ENCODE peak calls at places on chromosomes 3 and 15, in nine cellular contexts. Y is GM12892, P is stomach, B is breast epithelium, G is NB4, R is endothelial cell of umbilical vein, O is HCT116, E is uterus, N is transverse colon. S is an unnamed sample.

GRCh38 chr15:89958107-89958805 is 42.9 kb upstream of the ZNF710 start:
- DNase-seq in Y (no peak), P (peak; percentile 77), B (peak; percentile 70), G (no peak), R (no peak), O (no peak), E (no peak), N (peak; percentile 65), S (no peak)

GRCh38 chr3:38566215-38566528 is 70.0 kb downstream of the EXOG start:
- DNase-seq in Y (no peak), P (no peak), B (no peak), G (no peak), R (no peak), O (no peak), E (no peak), N (no peak), S (no peak)

GRCh38 chr15:84955089-84955848 is 26.4 kb upstream of the PDE8A start:
- DNase-seq in Y (no peak), P (peak; percentile 77), B (peak; percentile 50), G (peak; percentile 32), R (peak; percentile 84), O (peak; percentile 67), E (peak; percentile 75), N (peak; percentile 78), S (peak; percentile 30)

GRCh38 chr15:29141908-29142747 is 127.5 kb downstream of the NSMCE3 start:
- DNase-seq in Y (no peak), P (no peak), B (peak; percentile 68), G (no peak), R (no peak), O (no peak), E (no peak), N (peak; percentile 17), S (no peak)

GRCh38 chr3:152185941-152186630 is 82.6 kb upstream of the MBNL1 start:
- DNase-seq in Y (no peak), P (no peak), B (no peak), G (no peak), R (no peak), O (no peak), E (no peak), N (no peak), S (no peak)

GRCh38 chr15:70463453-70463834 is 299.9 kb downstream of the UACA start:
- DNase-seq in Y (no peak), P (no peak), B (no peak), G (peak; percentile 77), R (no peak), O (no peak), E (no peak), N (no peak), S (no peak)

GRCh38 chr3:110886514-110886913 is 185.1 kb upstream of the NECTIN3 start:
- DNase-seq in Y (no peak), P (no peak), B (no peak), G (no peak), R (no peak), O (no peak), E (no peak), N (no peak), S (no peak)

GRCh38 chr3:99962703-99963102 is 145.0 kb downstream of the CMSS1 start:
- DNase-seq in Y (no peak), P (no peak), B (no peak), G (no peak), R (no peak), O (no peak), E (no peak), N (no peak), S (no peak)

GRCh38 chr3:74605437-74605836 is 9.0 kb downstream of the CNTN3 start:
- DNase-seq in Y (no peak), P (no peak), B (no peak), G (no peak), R (no peak), O (no peak), E (no peak), N (no peak), S (no peak)

GRCh38 chr3:178966299-178967183 is 105.1 kb downstream of the ZMAT3 start:
- DNase-seq in Y (no peak), P (no peak), B (no peak), G (peak; percentile 25), R (peak; percentile 72), O (peak; percentile 29), E (no peak), N (no peak), S (peak; percentile 9)

GRCh38 chr15:91704343-91704742 is 149.2 kb upstream of the SLCO3A1 start:
- DNase-seq in Y (no peak), P (peak; percentile 86), B (no peak), G (no peak), R (no peak), O (no peak), E (no peak), N (peak; percentile 32), S (no peak)

GRCh38 chr3:75631541-75631940 is 32.6 kb upstream of the FRG2C start:
- DNase-seq in Y (no peak), P (no peak), B (no peak), G (no peak), R (no peak), O (no peak), E (no peak), N (no peak), S (no peak)

GRCh38 chr3:166472015-166472414 is 634.8 kb upstream of the BCHE start:
- DNase-seq in Y (no peak), P (no peak), B (no peak), G (no peak), R (no peak), O (no peak), E (no peak), N (no peak), S (no peak)

GRCh38 chr3:67957268-67957667 is 302.9 kb upstream of the SUCLG2 start:
- DNase-seq in Y (no peak), P (no peak), B (no peak), G (no peak), R (no peak), O (no peak), E (no peak), N (no peak), S (no peak)

GRCh38 chr3:142929109-142929508 is 34.4 kb downstream of the PAQR9 start:
- DNase-seq in Y (no peak), P (peak; percentile 53), B (no peak), G (peak; percentile 70), R (peak; percentile 21), O (peak; percentile 62), E (no peak), N (peak; percentile 65), S (peak; percentile 51)

GRCh38 chr3:129410971-129411370 is 17.5 kb downstream of the EFCAB12 start:
- DNase-seq in Y (no peak), P (no peak), B (no peak), G (no peak), R (no peak), O (no peak), E (no peak), N (no peak), S (no peak)

GRCh38 chr15:31379577-31379976 is 52.9 kb downstream of the KLF13 start:
- DNase-seq in Y (no peak), P (no peak), B (no peak), G (no peak), R (no peak), O (no peak), E (no peak), N (no peak), S (no peak)

GRCh38 chr15:31379042-31379441 is 52.4 kb downstream of the KLF13 start:
- DNase-seq in Y (no peak), P (no peak), B (no peak), G (no peak), R (no peak), O (no peak), E (no peak), N (no peak), S (no peak)

GRCh38 chr15:31376511-31376910 is 49.9 kb downstream of the KLF13 start:
- DNase-seq in Y (no peak), P (no peak), B (no peak), G (no peak), R (no peak), O (no peak), E (no peak), N (peak; percentile 57), S (no peak)

GRCh38 chr15:31377030-31377429 is 50.4 kb downstream of the KLF13 start:
- DNase-seq in Y (no peak), P (no peak), B (no peak), G (no peak), R (no peak), O (no peak), E (no peak), N (peak; percentile 77), S (no peak)

GRCh38 chr15:31378363-31378903 is 51.8 kb downstream of the KLF13 start:
- DNase-seq in Y (no peak), P (no peak), B (no peak), G (no peak), R (no peak), O (no peak), E (no peak), N (no peak), S (no peak)
- TF ChIP-seq POLR2A in Y (no peak), P (no peak), B (no peak), G (no peak), R (no peak), O (no peak), E (no peak), N (no peak), S (no peak)

DNA sequence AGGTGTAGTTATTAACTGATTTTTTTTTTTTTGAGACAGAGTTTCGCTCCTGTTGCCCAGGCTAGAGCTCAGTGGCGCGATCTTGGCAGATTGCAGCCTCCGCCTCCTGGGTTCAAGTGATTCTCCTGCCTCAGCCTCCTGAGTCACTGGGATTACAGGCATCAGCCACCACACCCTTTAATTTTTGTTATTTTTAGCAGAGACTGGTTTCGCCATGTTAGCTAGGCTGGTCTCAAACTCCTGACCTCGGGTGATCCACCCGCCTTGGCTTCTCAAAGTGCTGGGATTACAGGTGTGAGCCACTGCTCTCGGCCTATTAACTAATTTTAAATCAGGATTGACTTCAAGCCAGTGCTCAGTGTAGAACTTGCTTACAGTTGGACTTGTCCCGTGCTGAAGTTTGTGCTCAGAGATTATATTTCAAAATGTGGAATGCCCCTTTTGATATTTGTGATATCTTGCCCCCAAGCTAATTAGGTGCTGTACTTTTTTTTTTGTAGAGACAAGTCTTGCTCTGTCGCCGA is 6.0 kb downstream of the SKIL start:
- DNase-seq in Y (no peak), P (no peak), B (no peak), G (no peak), R (no peak), O (no peak), E (no peak), N (no peak), S (no peak)
- TF ChIP-seq POLR2A in Y (no peak), P (no peak), B (no peak), G (no peak), R (peak; percentile 20), O (no peak), E (no peak), N (no peak), S (no peak)

GRCh38 chr3:48918388-48919214 is at the start of gene ARIH2:
- DNase-seq in Y (peak; percentile 93), P (peak; percentile 95), B (peak; percentile 85), G (peak; percentile 96), R (peak; percentile 95), O (peak; percentile 89), E (peak; percentile 93), N (peak; percentile 94), S (peak; percentile 95)
- TF ChIP-seq POLR2A in Y (peak; percentile 81), P (no peak), B (peak; percentile 79), G (peak; percentile 41), R (peak; percentile 97), O (peak; percentile 86), E (peak; percentile 85), N (peak; percentile 87), S (peak; percentile 92)

DNA sequence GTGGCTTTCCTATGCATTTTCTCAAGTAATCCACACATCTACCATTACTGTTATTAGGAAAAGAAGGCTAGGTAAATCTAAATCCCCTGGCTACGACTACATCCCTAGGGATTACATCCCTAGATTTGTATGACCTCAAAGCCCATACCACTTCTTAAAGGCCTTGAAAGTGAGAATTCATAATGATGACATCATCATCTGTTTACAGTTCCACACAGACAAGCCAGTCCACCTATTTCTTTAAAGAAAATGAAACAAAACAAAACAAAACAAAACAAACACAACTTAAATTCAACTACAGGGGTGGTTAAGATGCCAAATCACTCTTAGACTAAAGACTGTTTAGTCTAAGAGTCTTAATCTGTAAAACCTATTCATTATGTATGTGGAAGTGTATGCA is 5.7 kb downstream of the WDR72 start:
- DNase-seq in Y (no peak), P (no peak), B (no peak), G (no peak), R (no peak), O (no peak), E (no peak), N (no peak), S (no peak)
- TF ChIP-seq POLR2A in Y (no peak), P (no peak), B (no peak), G (no peak), R (no peak), O (no peak), E (no peak), N (no peak), S (no peak)